ENCODE peak calls at places on chromosomes 11 and 22, in six cellular contexts. T is upper lobe of left lung, I is IMR-90, V is HCT116, H is tibial artery, Z is fibroblast of lung. W is an unnamed sample.

GRCh38 chr22:35835998-35836691 is 118.5 kb downstream of the APOL5 start:
- DNase-seq in Z (peak; percentile 93), I (peak; percentile 86), T (no peak), V (peak; percentile 68), H (peak; percentile 47), W (peak; percentile 72)

GRCh38 chr22:45072322-45072903 is 62.6 kb upstream of the PHF21B start:
- DNase-seq in I (peak; percentile 81), V (peak; percentile 77), T (no peak), H (no peak), Z (peak; percentile 87), W (peak; percentile 20)

GRCh38 chr11:504053-504993 is 2.7 kb downstream of the RNH1 start:
- DNase-seq in Z (peak; percentile 52), T (peak; percentile 92), I (no peak), H (peak; percentile 65), V (no peak), W (no peak)

GRCh38 chr22:34055525-34056200 is 135.4 kb upstream of the LARGE1 start:
- DNase-seq in T (no peak), H (no peak), V (no peak), Z (no peak), I (no peak), W (no peak)

GRCh38 chr11:127656266-127656879 is 655.8 kb upstream of the KIRREL3 start:
- DNase-seq in I (peak; percentile 29), T (no peak), V (no peak), H (no peak), Z (peak; percentile 42), W (no peak)

GRCh38 chr11:86688398-86689179 is 16.2 kb upstream of the ME3 start:
- DNase-seq in I (peak; percentile 91), V (no peak), Z (peak; percentile 87), T (no peak), H (no peak), W (peak; percentile 69)

GRCh38 chr11:84780689-84781293 is 846.4 kb downstream of the DLG2 start:
- DNase-seq in T (no peak), V (peak; percentile 12), H (no peak), I (peak; percentile 15), Z (peak; percentile 39), W (no peak)

GRCh38 chr11:114586797-114587196 is 8.8 kb downstream of the NXPE4 start:
- DNase-seq in T (no peak), Z (no peak), V (no peak), I (peak; percentile 10), H (no peak), W (no peak)

GRCh38 chr11:16632295-16633200 is 105.9 kb upstream of the C11orf58 start:
- DNase-seq in T (no peak), V (peak; percentile 42), H (no peak), Z (peak; percentile 21), I (peak; percentile 21), W (no peak)

GRCh38 chr11:35944503-35945136 is 758 bp downstream of the LDLRAD3 start:
- DNase-seq in I (no peak), T (peak; percentile 77), Z (peak; percentile 15), H (no peak), V (no peak), W (no peak)

GRCh38 chr11:132119573-132119972 is 749.2 kb downstream of the NTM start:
- DNase-seq in V (no peak), T (no peak), Z (no peak), H (no peak), I (no peak), W (no peak)

GRCh38 chr11:3202759-3203158 is 15.9 kb downstream of the MRGPRG start:
- DNase-seq in V (no peak), H (peak; percentile 11), Z (no peak), T (peak; percentile 78), I (no peak), W (no peak)

GRCh38 chr11:127056338-127056971 is 55.9 kb upstream of the KIRREL3 start:
- DNase-seq in I (no peak), T (no peak), Z (no peak), H (no peak), V (no peak), W (no peak)

GRCh38 chr22:44809456-44809855 is 57.1 kb downstream of the ARHGAP8 start:
- DNase-seq in H (no peak), T (no peak), V (no peak), I (no peak), Z (no peak), W (no peak)

GRCh38 chr11:128553662-128554392 is 33.5 kb downstream of the ETS1 start:
- DNase-seq in H (no peak), Z (no peak), T (no peak), V (no peak), I (peak; percentile 32), W (no peak)

GRCh38 chr22:48957311-48957986 is 870.2 kb downstream of the BRD1 start:
- DNase-seq in I (no peak), Z (no peak), V (no peak), T (peak; percentile 69), H (peak; percentile 16), W (no peak)

GRCh38 chr11:2762451-2762850 is 62.7 kb upstream of the KCNQ1OT1 start:
- DNase-seq in H (peak; percentile 16), V (no peak), T (no peak), Z (no peak), I (no peak), W (no peak)

GRCh38 chr22:30217698-30218565 is 28.6 kb downstream of the LIF start:
- DNase-seq in Z (no peak), V (no peak), I (no peak), T (peak; percentile 75), H (no peak), W (no peak)

GRCh38 chr11:46162700-46163099 is 41.4 kb upstream of the PHF21A start:
- DNase-seq in I (no peak), Z (no peak), V (no peak), T (no peak), H (no peak), W (no peak)

GRCh38 chr11:36375348-36376314 is 79.5 kb downstream of the PRR5L start:
- DNase-seq in T (peak; percentile 32), H (no peak), Z (peak; percentile 41), I (no peak), V (no peak), W (no peak)

GRCh38 chr22:26648011-26648497 is 9.3 kb upstream of the MIAT start:
- DNase-seq in Z (no peak), V (no peak), I (no peak), T (peak; percentile 71), H (no peak), W (no peak)

GRCh38 chr11:47714554-47715081 is 551 bp downstream of the AGBL2 start:
- DNase-seq in I (no peak), T (no peak), V (no peak), Z (peak; percentile 10), H (peak; percentile 31), W (no peak)

GRCh38 chr11:129230006-129230405 is 37.9 kb upstream of the ARHGAP32 start:
- DNase-seq in I (peak; percentile 12), H (no peak), T (no peak), Z (no peak), V (no peak), W (no peak)

GRCh38 chr11:134181707-134182106 is 42.1 kb downstream of the NCAPD3 start:
- DNase-seq in V (no peak), H (no peak), I (peak; percentile 46), T (no peak), Z (peak; percentile 56), W (peak; percentile 51)
- TF ChIP-seq CTCF in V (no peak), H (no peak), I (no peak), T (no peak), Z (no peak), W (no peak)

GRCh38 chr11:75566763-75567279 is 4.8 kb downstream of the SERPINH1 start:
- DNase-seq in I (no peak), V (no peak), H (no peak), T (peak; percentile 79), Z (no peak), W (no peak)

GRCh38 chr11:75563501-75563977 is 1.5 kb downstream of the SERPINH1 start:
- DNase-seq in V (no peak), T (no peak), I (no peak), Z (no peak), H (no peak), W (no peak)

GRCh38 chr11:75563978-75564552 is 2.0 kb downstream of the SERPINH1 start:
- DNase-seq in T (peak; percentile 66), V (no peak), H (peak; percentile 66), Z (peak; percentile 91), I (peak; percentile 92), W (no peak)

GRCh38 chr11:75565916-75566762 is 4.1 kb downstream of the SERPINH1 start:
- DNase-seq in Z (no peak), V (no peak), I (no peak), T (peak; percentile 82), H (no peak), W (no peak)

GRCh38 chr11:75565221-75565814 is 3.3 kb downstream of the SERPINH1 start:
- DNase-seq in V (no peak), T (no peak), H (peak; percentile 76), I (peak; percentile 78), Z (peak; percentile 73), W (peak; percentile 53)
- H3K4me3 ChIP-seq in V (no peak overlapping the region), T (peak overlapping the region; percentile 88), H (peak overlapping the region; percentile 6), I (peak overlapping the region; percentile 61), Z (peak overlapping the region; percentile 99), W (peak overlapping the region; percentile 96)

GRCh38 chr22:36902143-36902911 is 11.1 kb upstream of the CSF2RB start:
- DNase-seq in T (no peak), H (peak; percentile 39), V (no peak), Z (no peak), I (no peak), W (no peak)
- H3K27me3 ChIP-seq in T (no peaks in the 10 kb centered on the region), H (peaks cover 20% of the 10 kb centered on the region), V (peaks cover 9% of the 10 kb centered on the region), Z (no peaks in the 10 kb centered on the region), I (peaks cover 23% of the 10 kb centered on the region), W (peaks cover 8% of the 10 kb centered on the region)

GRCh38 chr11:40132881-40133280 is 1326.6 kb downstream of the LRRC4C start:
- DNase-seq in I (no peak), Z (peak; percentile 87), V (no peak), H (no peak), T (no peak), W (no peak)

GRCh38 chr11:40125054-40125453 is 1334.4 kb downstream of the LRRC4C start:
- DNase-seq in V (no peak), Z (peak; percentile 50), H (no peak), T (no peak), I (no peak), W (no peak)

GRCh38 chr11:40130427-40130826 is 1329.0 kb downstream of the LRRC4C start:
- DNase-seq in Z (peak; percentile 11), I (no peak), H (no peak), T (no peak), V (no peak), W (no peak)

GRCh38 chr11:40133526-40133925 is 1325.9 kb downstream of the LRRC4C start:
- DNase-seq in T (no peak), H (no peak), V (no peak), Z (peak; percentile 79), I (no peak), W (no peak)

DNA sequence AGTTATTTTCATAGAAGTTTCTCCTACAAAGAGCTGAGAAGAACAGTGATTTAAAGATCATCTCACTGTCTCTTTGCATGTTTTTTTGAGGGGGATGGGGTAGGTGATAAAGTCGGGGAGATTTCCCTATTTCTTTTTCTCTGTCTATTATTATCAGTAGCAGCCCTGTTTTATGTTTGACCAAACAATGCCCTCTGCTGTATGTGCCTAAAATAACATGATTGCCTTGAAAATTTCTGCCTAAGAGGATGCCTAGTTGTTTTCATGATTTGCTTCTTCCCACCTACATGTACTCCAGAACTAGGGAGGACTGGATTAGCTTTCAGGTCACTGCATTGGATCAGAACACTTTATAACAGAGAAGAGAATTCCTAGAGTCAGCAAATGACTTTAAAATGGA is 1330.2 kb downstream of the LRRC4C start:
- DNase-seq in I (no peak), V (no peak), Z (no peak), T (no peak), H (no peak), W (no peak)
- TF ChIP-seq CTCF in I (peak; percentile 13), V (no peak), Z (no peak), T (no peak), H (no peak), W (no peak)

W was measured in BJ.